ENCODE peak calls at places on chromosome 17, in six cellular contexts. One of them, this sample, is unnamed.

GRCh38 chr17:81956607-81957589 is 4.1 kb downstream of the NOTUM start:
- DNase-seq in heart left ventricle: no peak
- DNase-seq in putamen: no peak
- DNase-seq in T-helper 1 cell: no peak
- DNase-seq in fibroblast of mammary gland: no peak
- DNase-seq in psoas muscle: no peak
- DNase-seq in this sample: no peak

GRCh38 chr17:79907855-79908254 is 68.6 kb upstream of the CBX4 start:
- DNase-seq in heart left ventricle: no peak
- DNase-seq in putamen: no peak
- DNase-seq in T-helper 1 cell: no peak
- DNase-seq in fibroblast of mammary gland: peak
- DNase-seq in psoas muscle: peak
- DNase-seq in this sample: peak

GRCh38 chr17:17372856-17373520 is 69.8 kb downstream of the NT5M start:
- DNase-seq in heart left ventricle: no peak
- DNase-seq in putamen: no peak
- DNase-seq in T-helper 1 cell: no peak
- DNase-seq in fibroblast of mammary gland: no peak
- DNase-seq in psoas muscle: no peak
- DNase-seq in this sample: no peak

GRCh38 chr17:78790552-78790951 is 8.5 kb upstream of the CYTH1 start:
- DNase-seq in heart left ventricle: no peak
- DNase-seq in putamen: no peak
- DNase-seq in T-helper 1 cell: no peak
- DNase-seq in fibroblast of mammary gland: no peak
- DNase-seq in psoas muscle: peak
- DNase-seq in this sample: no peak

GRCh38 chr17:81125573-81126081 is 39.7 kb upstream of the PVALEF start:
- DNase-seq in heart left ventricle: no peak
- DNase-seq in putamen: no peak
- DNase-seq in T-helper 1 cell: no peak
- DNase-seq in fibroblast of mammary gland: no peak
- DNase-seq in psoas muscle: no peak
- DNase-seq in this sample: no peak

GRCh38 chr17:81440511-81441244 is 45.4 kb downstream of the BAHCC1 start:
- DNase-seq in heart left ventricle: no peak
- DNase-seq in putamen: no peak
- DNase-seq in T-helper 1 cell: no peak
- DNase-seq in fibroblast of mammary gland: no peak
- DNase-seq in psoas muscle: no peak
- DNase-seq in this sample: no peak

GRCh38 chr17:5203908-5204294 is 12.2 kb upstream of the ZNF594 start:
- DNase-seq in heart left ventricle: no peak
- DNase-seq in putamen: no peak
- DNase-seq in T-helper 1 cell: no peak
- DNase-seq in fibroblast of mammary gland: peak
- DNase-seq in psoas muscle: no peak
- DNase-seq in this sample: no peak

GRCh38 chr17:50323060-50323459 is 22.9 kb upstream of the XYLT2 start:
- DNase-seq in heart left ventricle: no peak
- DNase-seq in putamen: no peak
- DNase-seq in T-helper 1 cell: no peak
- DNase-seq in fibroblast of mammary gland: no peak
- DNase-seq in psoas muscle: no peak
- DNase-seq in this sample: no peak